ENCODE peak calls at places on chromosomes 4 and X, in four cellular contexts. F is K562, W is GM12878, D is HepG2. P is an unnamed sample.

GRCh38 chr4:26248647-26249046 is 72.2 kb upstream of the RBPJ start:
- DNase-seq in F (no peak), W (no peak), D (no peak), P (no peak)

GRCh38 chr4:78058591-78059523 is 1.7 kb downstream of the FRAS1 start:
- DNase-seq in W (no peak), F (no peak), D (peak), P (peak)

GRCh38 chrX:75107863-75108509 is 48.1 kb downstream of the ABCB7 start:
- DNase-seq in F (no peak), W (no peak), D (no peak), P (peak)

GRCh38 chrX:106874075-106874474 is 29.1 kb downstream of the RIPPLY1 start:
- DNase-seq in W (no peak), F (no peak), D (peak), P (no peak)

GRCh38 chr4:19678763-19679162 is 572.9 kb upstream of the SLIT2 start:
- DNase-seq in W (no peak), F (no peak), D (no peak), P (no peak)

GRCh38 chr4:102076622-102077021 is 268.7 kb downstream of the SLC39A8 start:
- DNase-seq in W (no peak), F (no peak), D (no peak), P (no peak)

GRCh38 chr4:87219648-87220093 is 747 bp downstream of the KLHL8 start:
- DNase-seq in D (peak), W (no peak), F (peak), P (peak)

GRCh38 chr4:186700746-186701145 is 22.9 kb downstream of the FAT1 start:
- DNase-seq in W (no peak), F (no peak), D (no peak), P (no peak)

GRCh38 chr4:10023806-10024205 is 2.5 kb upstream of the SLC2A9 start:
- DNase-seq in D (no peak), F (no peak), W (no peak), P (no peak)

GRCh38 chrX:107675823-107676555 is 47.7 kb downstream of the PRPS1 start:
- DNase-seq in W (no peak), F (no peak), D (no peak), P (no peak)

GRCh38 chr4:3393171-3393570 is 48.6 kb upstream of the HGFAC start:
- DNase-seq in W (no peak), F (no peak), D (no peak), P (no peak)

GRCh38 chrX:41922125-41922521 is 1.2 kb downstream of the CASK start:
- DNase-seq in D (no peak), F (no peak), W (no peak), P (no peak)

GRCh38 chr4:7395635-7396034 is 39.1 kb downstream of the PSAPL1 start:
- DNase-seq in W (no peak), D (no peak), F (no peak), P (no peak)

GRCh38 chrX:110665636-110666035 is 130.0 kb downstream of the CHRDL1 start:
- DNase-seq in D (peak), W (no peak), F (peak), P (peak)

GRCh38 chrX:110318664-110318968 is 731 bp upstream of the AMMECR1 start:
- DNase-seq in F (no peak), D (no peak), W (no peak), P (no peak)

GRCh38 chr4:7760706-7761105 is 179.0 kb downstream of the AFAP1 start:
- DNase-seq in D (no peak), W (no peak), F (no peak), P (no peak)

GRCh38 chr4:24796632-24797031 is 1.3 kb downstream of the SOD3 start:
- DNase-seq in W (no peak), F (no peak), D (no peak), P (no peak)

GRCh38 chr4:107473126-107473525 is 246.9 kb downstream of the PAPSS1 start:
- DNase-seq in D (no peak), F (no peak), W (no peak), P (no peak)

GRCh38 chr4:163391756-163392155 is 48.1 kb downstream of the NPY5R start:
- DNase-seq in F (no peak), D (no peak), W (no peak), P (no peak)

GRCh38 chr4:87025614-87026041 is 90.8 kb downstream of the AFF1 start:
- DNase-seq in D (peak), W (peak), F (no peak), P (no peak)

GRCh38 chr4:38800366-38800765 is 4.2 kb downstream of the TLR1 start:
- DNase-seq in D (no peak), W (no peak), F (no peak), P (no peak)

GRCh38 chr4:111283066-111283677 is 660.3 kb upstream of the PITX2 start:
- DNase-seq in F (peak), D (peak), W (no peak), P (peak)

GRCh38 chr4:151324449-151325319 is 721 bp downstream of the SH3D19 start:
- DNase-seq in W (no peak), F (no peak), D (peak), P (peak)

GRCh38 chrX:95056901-95057300 is 1382.9 kb downstream of the FAM133A start:
- DNase-seq in D (no peak), F (no peak), W (no peak), P (no peak)

GRCh38 chr4:40349561-40350198 is 14.5 kb downstream of the CHRNA9 start:
- DNase-seq in W (no peak), D (no peak), F (no peak), P (no peak)

GRCh38 chrX:146224442-146224841 is 406.8 kb downstream of the SLITRK2 start:
- DNase-seq in D (no peak), F (no peak), W (no peak), P (no peak)

GRCh38 chrX:144335402-144335801 is 451.5 kb downstream of the UBE2NL start:
- DNase-seq in F (no peak), W (no peak), D (no peak), P (no peak)

GRCh38 chrX:2682582-2683177 is 8.4 kb upstream of the CD99 start:
- DNase-seq in F (no peak), W (no peak), D (no peak), P (no peak)

GRCh38 chr4:112130903-112131302 is 14.4 kb upstream of the FAM241A start:
- DNase-seq in F (no peak), W (no peak), D (no peak), P (peak)

GRCh38 chrX:30577362-30577961 is at the start of gene TASL:
- DNase-seq in D (no peak), W (peak), F (no peak), P (no peak)

GRCh38 chr4:183842134-183842838 is 62.8 kb upstream of the STOX2 start:
- DNase-seq in D (no peak), F (no peak), W (no peak), P (no peak)

GRCh38 chrX:96752776-96753175 is 68.1 kb downstream of the DIAPH2 start:
- DNase-seq in W (no peak), D (no peak), F (no peak), P (no peak)

GRCh38 chrX:9612146-9612505 is 147.3 kb downstream of the TBL1X start:
- DNase-seq in W (no peak), F (no peak), D (no peak), P (no peak)

GRCh38 chrX:9614016-9614415 is 149.2 kb downstream of the TBL1X start:
- DNase-seq in F (no peak), W (no peak), D (no peak), P (no peak)

GRCh38 chrX:9609987-9610386 is 145.1 kb downstream of the TBL1X start:
- DNase-seq in D (no peak), W (no peak), F (no peak), P (no peak)

GRCh38 chrX:9610774-9611392 is 146.0 kb downstream of the TBL1X start:
- DNase-seq in F (no peak), W (no peak), D (no peak), P (no peak)

DNA sequence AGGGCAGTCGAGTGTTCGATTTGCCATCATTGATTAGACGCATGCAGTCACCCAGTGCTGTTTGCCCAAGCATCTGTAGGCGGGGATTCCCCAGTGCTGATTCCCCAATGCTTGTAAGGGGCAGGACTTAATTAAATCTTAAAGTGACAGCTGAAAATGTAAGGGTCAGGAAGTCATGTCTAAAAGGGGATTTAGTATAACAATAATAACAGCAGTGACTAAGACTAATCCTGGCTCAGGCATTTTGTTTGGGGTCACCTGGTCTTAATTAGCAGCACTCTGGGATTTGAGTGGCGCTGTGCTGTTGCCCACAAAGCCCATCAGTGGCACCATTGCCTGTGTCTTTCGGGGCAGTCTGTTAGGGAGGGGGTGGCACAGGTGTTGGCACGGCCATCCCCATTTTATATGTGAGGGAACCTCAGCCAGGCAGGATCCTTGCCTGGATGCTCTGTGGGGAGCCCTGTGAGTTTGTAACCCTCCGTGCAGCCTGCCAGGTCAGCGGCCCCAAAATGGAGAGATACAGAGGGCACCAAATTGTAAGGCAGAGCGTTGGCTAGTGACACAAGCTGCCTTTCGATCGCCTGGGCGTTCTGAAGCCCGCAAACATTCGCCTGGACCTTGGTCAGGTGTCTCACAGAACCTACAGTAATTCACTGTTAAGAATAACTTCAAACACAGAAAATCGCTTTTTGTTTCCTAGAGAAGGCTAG is 146.7 kb downstream of the TBL1X start:
- DNase-seq in W (no peak), F (no peak), D (peak), P (no peak)
- TF ChIP-seq CREM in W (no peak), F (no peak), D (no peak), P (no peak)

GRCh38 chrX:47278684-47279083 is 45.9 kb downstream of the USP11 start:
- DNase-seq in W (no peak), F (no peak), D (peak), P (no peak)
- TF ChIP-seq CREM in W (no peak), F (no peak), D (no peak), P (no peak)

GRCh38 chr4:76449362-76449767 is 14.3 kb downstream of the SHROOM3 start:
- DNase-seq in F (no peak), D (no peak), W (no peak), P (no peak)
- TF ChIP-seq CREM in F (no peak), D (no peak), W (no peak), P (no peak)

GRCh38 chr4:121721700-121722099 is 24.9 kb upstream of the ANXA5 start:
- DNase-seq in D (no peak), F (no peak), W (no peak), P (no peak)
- TF ChIP-seq CREM in D (no peak), F (no peak), W (no peak), P (no peak)

GRCh38 chr4:4492161-4492847 is 49.5 kb downstream of the STX18 start:
- DNase-seq in D (no peak), F (no peak), W (peak), P (no peak)
- TF ChIP-seq CREM in D (no peak), F (no peak), W (peak), P (no peak)

GRCh38 chr4:11898796-11899195 is 470.1 kb upstream of the HS3ST1 start:
- DNase-seq in W (no peak), D (no peak), F (no peak), P (no peak)
- TF ChIP-seq CREM in W (no peak), D (no peak), F (no peak), P (no peak)

DNA sequence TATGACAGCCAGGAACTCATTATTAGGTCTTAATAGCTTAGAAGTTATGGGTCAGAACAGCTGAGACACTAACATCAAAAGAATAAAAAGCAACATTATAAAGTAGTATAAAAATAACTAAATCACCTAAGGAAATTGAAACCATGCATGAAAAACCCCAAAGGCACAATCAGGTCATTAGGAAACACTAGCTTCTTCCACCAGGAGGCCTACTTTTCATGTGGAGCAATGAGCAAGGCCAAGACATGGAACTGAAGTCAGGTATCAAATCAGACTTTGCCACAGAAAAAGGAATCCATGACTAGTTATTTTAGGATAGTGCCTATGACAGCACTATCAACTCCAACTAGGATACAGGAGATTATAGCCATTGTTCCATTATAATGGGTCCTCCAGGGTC is 7.9 kb downstream of the HUWE1 start:
- DNase-seq in D (no peak), F (no peak), W (no peak), P (no peak)
- TF ChIP-seq CREM in D (no peak), F (no peak), W (no peak), P (no peak)

DNA sequence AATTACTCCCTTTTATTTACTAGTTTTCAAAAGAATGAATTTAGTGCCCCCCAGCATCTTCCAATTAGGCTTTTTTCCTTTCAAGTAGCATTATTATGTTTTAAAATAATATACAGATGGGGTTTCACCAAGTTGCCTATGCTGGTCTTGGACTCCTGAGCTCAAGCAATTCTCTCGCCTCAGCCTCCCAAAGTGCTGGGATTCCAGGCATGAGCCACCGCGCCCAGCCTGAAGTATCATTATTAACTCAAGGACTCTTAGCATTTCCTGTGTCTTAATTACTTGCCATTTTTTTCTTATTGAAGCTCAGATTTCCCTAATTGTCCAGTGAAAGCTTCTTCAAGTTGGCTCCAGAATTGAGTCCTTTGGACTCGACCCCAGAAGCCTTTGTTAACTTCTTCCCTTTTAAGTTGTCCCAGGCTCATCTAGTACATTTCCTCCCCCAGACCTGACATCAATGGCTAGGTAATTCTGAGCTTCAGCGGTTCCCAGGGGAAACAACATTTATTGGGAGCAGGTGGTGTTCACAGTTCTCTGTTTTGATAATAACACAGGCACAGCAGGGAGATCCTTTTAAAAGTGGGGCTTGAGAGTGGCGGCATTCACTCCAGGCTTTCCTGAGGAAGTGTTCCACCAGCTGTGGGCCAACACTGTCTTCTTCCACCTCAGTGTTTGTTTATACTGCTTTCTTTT is 10.0 kb downstream of the SAT1 start:
- DNase-seq in D (no peak), W (no peak), F (no peak), P (no peak)
- TF ChIP-seq CREM in D (no peak), W (no peak), F (no peak), P (no peak)

DNA sequence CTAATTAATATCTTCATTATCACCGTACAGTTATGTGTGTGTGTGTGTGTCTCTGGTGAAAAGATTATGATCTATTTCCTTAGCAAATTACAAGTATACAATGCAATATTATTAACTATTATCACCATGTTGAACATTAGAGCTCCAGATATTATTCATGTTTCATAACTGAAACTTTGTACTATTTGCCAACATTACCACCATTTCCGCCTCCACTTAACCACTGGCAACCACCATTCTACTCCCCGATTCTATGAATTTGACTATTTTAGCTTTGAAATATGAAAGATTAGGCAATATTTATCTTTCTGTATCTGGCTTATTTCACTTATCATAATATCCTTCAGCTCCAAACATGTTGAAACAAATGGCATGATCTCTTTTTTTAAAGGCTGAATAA is 717.9 kb downstream of the ARAP2 start:
- DNase-seq in F (no peak), D (no peak), W (no peak), P (no peak)
- TF ChIP-seq CREM in F (no peak), D (no peak), W (no peak), P (no peak)

P was measured in WTC11.